ENCODE peak calls at places on chromosomes 7 and 10, in four cellular contexts. One of them, this sample, is unnamed.

GRCh38 chr10:118729641-118730258 is 25.0 kb downstream of the CACUL1 start:
- DNase-seq in A549: no peak
- DNase-seq in GM12878: peak
- DNase-seq in HepG2: no peak
- DNase-seq in this sample: no peak

GRCh38 chr10:122468923-122469781 is 7.8 kb downstream of the HTRA1 start:
- DNase-seq in A549: peak
- DNase-seq in GM12878: no peak
- DNase-seq in HepG2: peak
- DNase-seq in this sample: no peak

GRCh38 chr7:146375155-146375554 is 258.6 kb downstream of the CNTNAP2 start:
- DNase-seq in A549: no peak
- DNase-seq in GM12878: no peak
- DNase-seq in HepG2: no peak
- DNase-seq in this sample: no peak

GRCh38 chr7:70849580-70850235 is 282.2 kb upstream of the GALNT17 start:
- DNase-seq in A549: no peak
- DNase-seq in GM12878: no peak
- DNase-seq in HepG2: no peak
- DNase-seq in this sample: no peak

GRCh38 chr7:157692156-157693011 is 355.6 kb downstream of the DNAJB6 start:
- DNase-seq in A549: no peak
- DNase-seq in GM12878: no peak
- DNase-seq in HepG2: no peak
- DNase-seq in this sample: no peak

GRCh38 chr10:35640474-35640873 is 1.6 kb downstream of the FZD8 start:
- DNase-seq in A549: peak
- DNase-seq in GM12878: no peak
- DNase-seq in HepG2: peak
- DNase-seq in this sample: peak

GRCh38 chr10:103699611-103700435 is 155.6 kb downstream of the SH3PXD2A start:
- DNase-seq in A549: no peak
- DNase-seq in GM12878: no peak
- DNase-seq in HepG2: no peak
- DNase-seq in this sample: no peak

GRCh38 chr7:146864644-146865043 is 748.0 kb downstream of the CNTNAP2 start:
- DNase-seq in A549: no peak
- DNase-seq in GM12878: no peak
- DNase-seq in HepG2: no peak
- DNase-seq in this sample: no peak

GRCh38 chr10:106189254-106189653 is 975.3 kb downstream of the SORCS1 start:
- DNase-seq in A549: peak
- DNase-seq in GM12878: no peak
- DNase-seq in HepG2: peak
- DNase-seq in this sample: no peak

GRCh38 chr7:46651561-46652088 is 730.6 kb upstream of the IGFBP3 start:
- DNase-seq in A549: no peak
- DNase-seq in GM12878: peak
- DNase-seq in HepG2: no peak
- DNase-seq in this sample: no peak

GRCh38 chr7:122306320-122307227 is 2.0 kb upstream of the FEZF1 start:
- DNase-seq in A549: no peak
- DNase-seq in GM12878: no peak
- DNase-seq in HepG2: no peak
- DNase-seq in this sample: no peak

DNA sequence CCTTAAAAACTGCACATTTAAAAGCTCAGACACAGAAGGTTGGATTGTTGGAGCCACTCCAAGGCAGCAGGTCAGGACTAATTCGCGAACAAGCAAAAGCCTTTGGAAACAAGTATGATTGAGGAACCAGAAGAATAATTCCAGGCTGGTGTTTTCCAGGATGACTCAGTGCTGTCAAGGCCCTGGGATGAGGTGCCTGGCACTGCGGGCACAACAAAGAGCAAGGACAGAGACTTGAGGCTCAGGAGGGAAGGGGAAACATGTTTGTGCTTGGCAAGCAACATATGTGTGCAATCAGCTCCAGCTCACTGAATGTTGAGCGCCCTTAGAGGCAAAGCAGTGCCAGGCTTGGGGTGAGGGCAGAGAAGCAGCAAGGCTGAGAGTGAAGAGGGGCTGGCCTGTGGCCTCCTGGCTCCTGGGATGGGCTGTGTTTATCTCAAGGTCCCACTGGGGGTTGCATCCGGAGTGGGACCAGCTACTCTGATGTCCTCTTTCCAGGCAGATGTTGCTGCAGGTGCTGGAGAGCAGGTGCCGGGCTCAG is 44.0 kb downstream of the VSTM4 start:
- DNase-seq in A549: no peak
- DNase-seq in GM12878: no peak
- DNase-seq in HepG2: no peak
- DNase-seq in this sample: no peak
- TF ChIP-seq RAD21 in A549: no peak
- TF ChIP-seq RAD21 in GM12878: no peak
- TF ChIP-seq RAD21 in HepG2: no peak
- TF ChIP-seq RAD21 in this sample: no peak

GRCh38 chr7:111027396-111027795 is 63.5 kb upstream of the LRRN3 start:
- DNase-seq in A549: no peak
- DNase-seq in GM12878: no peak
- DNase-seq in HepG2: no peak
- DNase-seq in this sample: no peak

GRCh38 chr7:111029574-111030357 is 61.2 kb upstream of the LRRN3 start:
- DNase-seq in A549: no peak
- DNase-seq in GM12878: peak
- DNase-seq in HepG2: peak
- DNase-seq in this sample: no peak

GRCh38 chr7:111030358-111030735 is 60.6 kb upstream of the LRRN3 start:
- DNase-seq in A549: no peak
- DNase-seq in GM12878: no peak
- DNase-seq in HepG2: no peak
- DNase-seq in this sample: no peak

GRCh38 chr7:111026806-111027205 is 64.1 kb upstream of the LRRN3 start:
- DNase-seq in A549: no peak
- DNase-seq in GM12878: no peak
- DNase-seq in HepG2: no peak
- DNase-seq in this sample: no peak

DNA sequence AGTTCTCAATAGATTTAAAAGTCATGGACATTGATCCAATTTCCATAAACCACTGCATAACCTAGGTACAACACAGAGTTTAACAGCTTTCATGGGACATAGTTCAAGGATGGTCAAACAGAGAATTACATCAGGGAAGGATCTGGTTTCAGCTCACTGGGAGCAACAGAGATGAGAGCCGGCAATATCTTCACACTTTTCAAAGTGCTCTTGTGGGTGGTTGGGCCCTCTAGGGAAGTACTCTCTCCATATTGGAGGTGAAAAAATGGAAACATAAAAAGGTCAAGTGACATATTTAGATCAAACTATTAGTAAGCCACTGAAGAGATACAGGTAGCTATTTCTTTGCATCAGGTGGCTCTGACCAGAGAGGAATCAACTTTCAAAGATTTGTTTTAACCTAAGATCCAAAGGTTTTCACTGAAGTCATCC is 61.8 kb upstream of the LRRN3 start:
- DNase-seq in A549: no peak
- DNase-seq in GM12878: no peak
- DNase-seq in HepG2: peak
- DNase-seq in this sample: no peak
- TF ChIP-seq CHD4 in A549: no peak
- TF ChIP-seq CHD4 in GM12878: no peak
- TF ChIP-seq CHD4 in HepG2: no peak
- TF ChIP-seq CHD4 in this sample: no peak

DNA sequence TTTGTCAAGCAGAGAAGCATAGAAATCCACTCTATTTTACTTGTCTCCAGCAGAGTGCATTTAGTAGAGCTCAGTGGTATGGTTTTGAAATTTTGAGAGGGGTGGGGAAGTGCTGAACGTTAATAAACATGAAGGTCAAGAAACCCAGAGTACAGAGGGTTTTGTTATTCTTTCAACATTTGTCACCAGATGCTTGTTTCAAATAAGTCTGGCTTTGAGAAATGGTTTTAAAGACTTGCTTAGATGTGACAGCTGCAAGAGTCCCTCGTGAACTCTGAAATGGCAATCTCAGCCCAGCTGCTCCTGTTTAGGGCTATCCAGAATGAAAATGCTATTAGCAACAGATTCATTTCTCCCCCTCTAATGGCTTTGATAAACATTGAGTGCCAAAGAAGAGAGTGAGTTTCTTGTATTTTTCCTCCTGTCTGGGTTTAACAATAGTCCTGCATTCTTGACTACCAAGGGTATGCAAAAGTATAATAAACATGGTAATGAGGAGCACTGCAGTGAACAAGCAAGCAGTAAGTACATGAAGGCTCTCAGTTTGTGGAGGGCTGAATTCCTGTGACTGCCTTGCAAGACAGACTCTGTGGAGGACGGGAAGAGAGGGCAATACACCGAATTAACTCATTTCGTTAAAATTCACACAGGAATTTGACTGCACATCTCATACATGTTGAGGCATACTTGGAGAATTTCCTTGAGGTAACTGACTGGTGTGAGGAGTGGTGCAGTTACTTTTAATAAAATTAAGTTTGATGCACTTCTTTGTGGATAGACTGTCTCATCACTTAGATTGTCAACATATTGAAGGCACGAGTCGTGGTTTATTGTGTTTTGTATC is 490.9 kb downstream of the REEP3 start:
- DNase-seq in A549: no peak
- DNase-seq in GM12878: no peak
- DNase-seq in HepG2: no peak
- DNase-seq in this sample: no peak
- TF ChIP-seq RAD21 in A549: no peak
- TF ChIP-seq RAD21 in GM12878: no peak
- TF ChIP-seq RAD21 in HepG2: no peak
- TF ChIP-seq RAD21 in this sample: no peak

DNA sequence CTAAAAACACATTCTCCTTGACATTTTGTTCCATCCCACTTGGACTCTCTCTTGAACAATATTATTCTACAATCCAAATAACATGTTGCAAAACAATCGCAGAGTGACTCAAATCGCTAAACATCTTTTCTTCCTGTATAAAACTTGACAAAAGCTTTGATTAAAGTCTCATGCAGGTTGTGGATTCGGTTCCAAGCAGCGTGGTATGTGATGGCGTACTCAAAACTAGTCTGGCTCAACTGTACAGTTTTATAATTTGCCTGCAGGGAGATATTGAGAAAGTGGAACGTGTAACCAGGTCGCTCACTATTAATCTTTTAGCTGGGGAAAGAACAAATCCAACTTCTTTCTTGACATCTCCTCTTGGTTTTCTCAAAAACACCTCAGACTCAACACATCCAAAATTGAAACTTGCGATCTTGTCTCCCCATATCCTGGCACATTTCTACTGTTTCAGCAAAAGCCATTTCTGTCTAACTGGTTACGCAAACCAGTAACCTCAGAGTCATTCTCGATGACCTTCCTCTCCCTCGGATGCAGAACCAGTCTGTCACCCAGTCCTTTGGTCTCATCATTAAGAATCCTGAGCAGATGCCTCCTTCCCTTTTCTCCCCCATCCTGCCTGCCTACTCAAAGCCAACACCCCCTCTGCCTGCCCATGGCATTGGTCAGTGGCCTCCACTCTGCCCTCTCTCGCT is 100.1 kb downstream of the CACNB2 start:
- DNase-seq in A549: no peak
- DNase-seq in GM12878: no peak
- DNase-seq in HepG2: no peak
- DNase-seq in this sample: no peak
- TF ChIP-seq CHD4 in A549: no peak
- TF ChIP-seq CHD4 in GM12878: no peak
- TF ChIP-seq CHD4 in HepG2: no peak
- TF ChIP-seq CHD4 in this sample: no peak

GRCh38 chr10:43691503-43691902 is 42.8 kb upstream of the ZNF32 start:
- DNase-seq in A549: no peak
- DNase-seq in GM12878: no peak
- DNase-seq in HepG2: no peak
- DNase-seq in this sample: no peak

GRCh38 chr10:43689618-43689954 is 40.9 kb upstream of the ZNF32 start:
- DNase-seq in A549: peak
- DNase-seq in GM12878: no peak
- DNase-seq in HepG2: no peak
- DNase-seq in this sample: peak

GRCh38 chr10:43689007-43689491 is 40.4 kb upstream of the ZNF32 start:
- DNase-seq in A549: no peak
- DNase-seq in GM12878: no peak
- DNase-seq in HepG2: no peak
- DNase-seq in this sample: no peak

GRCh38 chr10:43688348-43688892 is 39.7 kb upstream of the ZNF32 start:
- DNase-seq in A549: no peak
- DNase-seq in GM12878: no peak
- DNase-seq in HepG2: no peak
- DNase-seq in this sample: peak

GRCh38 chr10:43689955-43690771 is 41.5 kb upstream of the ZNF32 start:
- DNase-seq in A549: peak
- DNase-seq in GM12878: no peak
- DNase-seq in HepG2: peak
- DNase-seq in this sample: peak
- TF ChIP-seq RAD21 in A549: peak
- TF ChIP-seq RAD21 in GM12878: peak
- TF ChIP-seq RAD21 in HepG2: peak
- TF ChIP-seq RAD21 in this sample: peak

GRCh38 chr10:133329401-133330202 is 7.1 kb downstream of the CALY start:
- DNase-seq in A549: peak
- DNase-seq in GM12878: no peak
- DNase-seq in HepG2: peak
- DNase-seq in this sample: peak
- TF ChIP-seq CHD4 in A549: no peak
- TF ChIP-seq CHD4 in GM12878: no peak
- TF ChIP-seq CHD4 in HepG2: no peak
- TF ChIP-seq CHD4 in this sample: no peak

GRCh38 chr10:97428572-97428981 is 2.6 kb downstream of the PGAM1 start:
- DNase-seq in A549: no peak
- DNase-seq in GM12878: no peak
- DNase-seq in HepG2: no peak
- DNase-seq in this sample: no peak

GRCh38 chr10:97425964-97426775 is at the start of gene PGAM1:
- DNase-seq in A549: peak
- DNase-seq in GM12878: peak
- DNase-seq in HepG2: peak
- DNase-seq in this sample: peak

GRCh38 chr10:97426776-97427570 is 982 bp downstream of the PGAM1 start:
- DNase-seq in A549: peak
- DNase-seq in GM12878: no peak
- DNase-seq in HepG2: no peak
- DNase-seq in this sample: no peak

GRCh38 chr10:97422921-97423420 is 3.0 kb upstream of the PGAM1 start:
- DNase-seq in A549: no peak
- DNase-seq in GM12878: no peak
- DNase-seq in HepG2: no peak
- DNase-seq in this sample: no peak

DNA sequence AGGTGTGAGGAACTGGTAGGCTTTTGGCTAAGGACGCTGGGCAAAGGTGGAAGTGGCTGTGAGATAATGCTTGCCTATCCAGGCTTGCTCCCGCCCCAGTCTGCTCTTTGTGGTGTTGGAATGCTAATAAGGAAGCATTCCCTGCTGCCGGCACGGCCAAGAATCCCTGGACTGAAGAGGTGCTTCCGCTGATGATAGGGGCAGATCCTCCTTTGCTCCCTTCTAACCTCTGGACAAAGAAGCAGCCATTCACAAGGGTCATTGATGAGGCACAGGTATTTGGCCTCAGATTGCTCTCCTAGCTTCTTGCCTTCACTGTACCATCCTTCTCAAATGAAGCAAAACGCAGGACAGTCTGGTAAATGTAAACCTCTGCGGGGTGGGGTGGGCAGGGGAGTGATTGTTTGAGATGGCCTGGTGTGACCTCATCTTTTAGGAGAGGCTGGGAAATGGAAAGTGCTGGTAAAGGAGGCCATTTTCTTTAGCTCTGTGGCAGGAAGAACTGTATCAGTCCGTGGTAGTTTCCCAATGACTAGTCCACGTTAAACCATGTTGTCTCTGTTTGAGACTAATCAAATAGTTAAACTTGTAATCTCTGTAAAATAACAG is 1.7 kb downstream of the PGAM1 start:
- DNase-seq in A549: peak
- DNase-seq in GM12878: no peak
- DNase-seq in HepG2: peak
- DNase-seq in this sample: peak
- TF ChIP-seq RAD21 in A549: no peak
- TF ChIP-seq RAD21 in GM12878: no peak
- TF ChIP-seq RAD21 in HepG2: peak
- TF ChIP-seq RAD21 in this sample: no peak

This sample was measured in K562.